ENCODE peak calls at places on chromosomes 3 and 15, in five cellular contexts. J is IMR-90, N is GM12878, U is A549, B is HepG2. Q is an unnamed sample.

GRCh38 chr15:71512281-71513016 is 297.9 kb upstream of the NR2E3 start:
- DNase-seq in B (peak), J (no peak), U (no peak), N (no peak), Q (no peak)

GRCh38 chr3:136067211-136067610 is 101.7 kb downstream of the PPP2R3A start:
- DNase-seq in B (no peak), J (no peak), U (no peak), N (no peak), Q (no peak)

GRCh38 chr3:71498053-71498452 is 85.5 kb downstream of the FOXP1 start:
- DNase-seq in N (no peak), U (no peak), B (no peak), J (no peak), Q (no peak)

GRCh38 chr15:64772964-64773363 is 2.4 kb downstream of the RBPMS2 start:
- DNase-seq in J (no peak), B (no peak), N (no peak), U (no peak), Q (no peak)

GRCh38 chr15:52496776-52497470 is 31.8 kb downstream of the MYO5A start:
- DNase-seq in J (peak), U (no peak), B (no peak), N (no peak), Q (no peak)

GRCh38 chr15:26891448-26891881 is 24.6 kb downstream of the GABRA5 start:
- DNase-seq in B (peak), U (peak), N (no peak), J (peak), Q (peak)

GRCh38 chr3:194640829-194641228 is 7.6 kb upstream of the TMEM44 start:
- DNase-seq in J (peak), B (peak), U (no peak), N (no peak), Q (peak)

GRCh38 chr3:127690823-127691452 is 18.2 kb downstream of the ABTB1 start:
- DNase-seq in N (no peak), B (peak), J (peak), U (peak), Q (no peak)

GRCh38 chr3:144129536-144130214 is 158.1 kb downstream of the DIPK2A start:
- DNase-seq in N (no peak), U (no peak), B (no peak), J (no peak), Q (no peak)

GRCh38 chr15:83871808-83872559 is 218.1 kb downstream of the ADAMTSL3 start:
- DNase-seq in B (no peak), N (peak), U (no peak), J (peak), Q (peak)

GRCh38 chr15:73862276-73862675 is 11.1 kb upstream of the TBC1D21 start:
- DNase-seq in J (no peak), N (no peak), U (no peak), B (no peak), Q (no peak)

GRCh38 chr3:150469031-150469930 is 61.2 kb downstream of the TSC22D2 start:
- DNase-seq in U (peak), B (peak), J (peak), N (no peak), Q (peak)

GRCh38 chr15:52023169-52023922 is 4.3 kb downstream of the MAPK6 start:
- DNase-seq in J (no peak), N (no peak), U (no peak), B (no peak), Q (no peak)

GRCh38 chr3:142275856-142276255 is 50.5 kb upstream of the GK5 start:
- DNase-seq in N (no peak), B (no peak), U (no peak), J (peak), Q (no peak)

GRCh38 chr15:27176785-27177406 is 205.9 kb downstream of the GABRG3 start:
- DNase-seq in U (no peak), B (no peak), J (no peak), N (no peak), Q (no peak)

GRCh38 chr3:11558002-11558401 is 85.7 kb downstream of the VGLL4 start:
- DNase-seq in N (no peak), U (no peak), B (no peak), J (peak), Q (no peak)

GRCh38 chr3:36305929-36306520 is 74.3 kb upstream of the STAC start:
- DNase-seq in U (no peak), N (no peak), B (no peak), J (no peak), Q (no peak)

GRCh38 chr3:129259612-129260477 is 10.4 kb downstream of the COPG1 start:
- DNase-seq in U (no peak), B (no peak), N (no peak), J (no peak), Q (no peak)

GRCh38 chr15:66498501-66499386 is 1.2 kb upstream of the SNAPC5 start:
- DNase-seq in J (peak), N (no peak), U (no peak), B (peak), Q (no peak)

GRCh38 chr3:126367316-126367805 is 10.2 kb upstream of the KLF15 start:
- DNase-seq in J (no peak), N (no peak), B (no peak), U (no peak), Q (no peak)

GRCh38 chr3:148990211-148990610 is 1.1 kb upstream of the GYG1 start:
- DNase-seq in U (no peak), N (no peak), B (no peak), J (no peak), Q (no peak)

GRCh38 chr3:45486136-45486535 is 97.8 kb downstream of the LARS2 start:
- DNase-seq in B (no peak), N (no peak), U (no peak), J (peak), Q (no peak)

GRCh38 chr3:24201301-24201700 is 256.2 kb downstream of the NR1D2 start:
- DNase-seq in N (no peak), B (no peak), U (no peak), J (no peak), Q (no peak)

GRCh38 chr3:7709383-7710082 is 792.1 kb upstream of the LMCD1 start:
- DNase-seq in U (no peak), N (no peak), B (no peak), J (no peak), Q (no peak)

GRCh38 chr15:63891763-63892123 is 58.0 kb upstream of the HERC1 start:
- DNase-seq in J (no peak), B (no peak), U (no peak), N (no peak), Q (peak)

GRCh38 chr3:11536132-11536935 is 107.4 kb downstream of the VGLL4 start:
- DNase-seq in J (no peak), B (peak), N (no peak), U (no peak), Q (no peak)

GRCh38 chr3:12571986-12572385 is 15.1 kb downstream of the MKRN2 start:
- DNase-seq in U (no peak), J (no peak), B (no peak), N (no peak), Q (no peak)

GRCh38 chr15:32685576-32685975 is 32.2 kb upstream of the GREM1 start:
- DNase-seq in U (no peak), J (peak), B (no peak), N (no peak), Q (no peak)

DNA sequence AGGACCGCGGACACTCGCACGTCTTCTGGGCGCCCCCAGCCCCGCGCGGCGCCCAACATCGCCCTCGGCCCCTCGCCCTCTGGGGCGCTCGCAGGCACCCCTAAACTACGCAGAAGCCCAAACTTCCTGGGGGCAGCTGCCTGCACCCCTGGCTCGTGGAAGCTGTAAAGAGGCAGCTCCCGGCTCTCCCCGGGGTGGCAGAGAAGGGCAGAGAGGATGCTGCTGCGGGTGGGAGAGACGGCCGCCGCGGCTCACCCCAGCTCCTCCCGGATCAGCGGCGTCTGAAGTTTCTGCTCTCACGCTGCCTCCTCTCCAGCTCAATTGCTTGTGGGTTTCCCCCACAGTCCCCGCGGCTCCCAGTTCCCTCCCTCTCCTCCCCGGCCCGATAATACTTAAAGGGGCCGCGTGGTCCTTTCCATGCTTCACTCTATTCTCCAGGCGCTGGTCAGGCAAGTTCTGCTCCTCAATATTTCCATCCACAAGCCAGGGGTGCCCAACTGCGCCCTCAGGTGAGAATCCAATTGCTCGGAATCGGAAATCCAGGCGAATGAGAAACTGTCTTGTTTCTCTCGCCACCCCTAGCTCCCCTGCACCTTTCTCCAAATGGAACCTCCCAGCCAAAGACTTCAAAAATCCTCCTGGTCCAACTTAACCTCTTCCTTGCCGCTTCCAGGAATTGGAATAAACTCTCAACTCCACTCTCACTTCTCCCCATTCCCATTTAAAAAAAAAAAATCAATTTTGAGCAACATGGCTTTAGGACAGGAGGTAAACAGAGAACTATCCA is 748.5 kb downstream of the ROBO1 start:
- DNase-seq in J (peak), U (peak), B (peak), N (no peak), Q (no peak)
- TF ChIP-seq POLR2A in J (peak), U (peak), B (peak), N (peak), Q (no peak)

GRCh38 chr15:90594297-90594696 is 64.6 kb downstream of the CRTC3 start:
- DNase-seq in B (no peak), U (no peak), N (peak), J (no peak), Q (no peak)
- TF ChIP-seq BHLHE40 in B (no peak), U (no peak), N (peak), J (no peak), Q (no peak)

GRCh38 chr15:78508272-78508671 is 895 bp downstream of the HYKK start:
- DNase-seq in J (no peak), N (no peak), U (no peak), B (peak), Q (no peak)

GRCh38 chr15:78502641-78503040 is 4.7 kb upstream of the HYKK start:
- DNase-seq in N (no peak), B (no peak), U (no peak), J (no peak), Q (no peak)

GRCh38 chr15:78509726-78510312 is 2.4 kb downstream of the HYKK start:
- DNase-seq in J (no peak), N (no peak), U (no peak), B (no peak), Q (no peak)

GRCh38 chr15:78507831-78508160 is 419 bp downstream of the HYKK start:
- DNase-seq in B (no peak), J (no peak), N (no peak), U (peak), Q (peak)

DNA sequence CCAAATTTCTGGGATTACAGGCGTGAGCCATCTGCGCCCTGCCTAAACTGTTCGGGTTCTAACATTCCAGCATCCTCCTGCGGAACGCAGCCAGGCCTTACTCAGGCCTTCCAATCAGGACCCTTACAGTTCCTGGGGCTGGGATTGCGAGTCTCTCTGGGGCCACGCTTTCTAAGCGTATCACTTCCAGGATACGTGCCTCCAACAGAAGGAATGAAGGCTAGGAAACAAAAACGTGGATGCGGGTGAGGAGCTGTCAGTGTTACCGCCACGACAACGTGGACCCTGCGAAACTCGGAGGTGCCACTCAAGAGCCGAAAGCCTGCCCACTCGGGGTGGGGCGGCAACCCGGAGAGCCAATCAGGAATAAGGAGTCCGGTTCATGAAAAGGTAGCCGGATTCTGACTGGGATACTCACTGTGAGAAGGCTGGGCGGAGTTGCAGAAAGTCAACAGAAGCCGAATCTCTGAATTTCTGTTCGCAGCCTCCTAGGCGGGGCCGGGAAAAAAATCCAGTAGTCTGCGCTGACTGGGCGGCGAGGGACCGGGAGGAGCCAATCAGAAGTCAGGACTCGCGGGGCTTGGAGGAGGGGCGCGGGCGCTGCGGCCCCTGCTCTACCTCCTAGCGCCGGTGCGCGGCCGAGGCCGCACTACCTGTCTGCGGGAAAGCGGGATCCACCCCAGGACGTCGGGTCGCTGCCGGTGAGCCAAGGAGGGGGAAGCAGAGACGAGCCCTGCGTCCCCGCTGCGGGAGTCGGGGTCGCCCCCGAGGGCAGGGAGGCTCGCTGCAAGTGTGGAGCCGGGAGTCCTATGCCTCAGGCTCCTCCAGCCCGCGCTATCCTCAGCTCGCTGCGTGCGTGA is at the start of gene HYKK:
- DNase-seq in U (peak), B (peak), J (peak), N (peak), Q (peak)
- TF ChIP-seq POLR2A in U (peak), B (peak), J (no peak), N (peak), Q (peak)

DNA sequence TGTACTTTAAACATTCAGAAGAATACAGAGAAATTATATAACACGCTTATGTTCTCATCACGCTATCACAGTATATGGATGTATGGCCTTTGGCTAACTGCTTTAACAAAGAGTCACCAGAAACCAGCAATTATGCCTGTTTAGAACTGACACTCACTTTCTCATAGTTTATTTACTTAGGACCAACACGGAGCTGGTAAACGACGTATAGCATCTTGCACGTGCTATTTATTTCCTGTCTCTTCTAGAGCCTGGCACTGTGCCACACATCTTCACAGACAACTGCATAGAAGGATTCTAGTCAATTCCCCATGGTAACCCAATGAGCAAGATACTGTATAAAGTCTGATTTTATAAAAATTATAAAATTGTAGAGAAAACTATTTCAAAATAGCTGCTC is 43.6 kb downstream of the TBC1D2B start:
- DNase-seq in B (no peak), U (no peak), J (peak), N (no peak), Q (no peak)
- TF ChIP-seq BHLHE40 in B (no peak), U (no peak), J (peak), N (peak), Q (no peak)

DNA sequence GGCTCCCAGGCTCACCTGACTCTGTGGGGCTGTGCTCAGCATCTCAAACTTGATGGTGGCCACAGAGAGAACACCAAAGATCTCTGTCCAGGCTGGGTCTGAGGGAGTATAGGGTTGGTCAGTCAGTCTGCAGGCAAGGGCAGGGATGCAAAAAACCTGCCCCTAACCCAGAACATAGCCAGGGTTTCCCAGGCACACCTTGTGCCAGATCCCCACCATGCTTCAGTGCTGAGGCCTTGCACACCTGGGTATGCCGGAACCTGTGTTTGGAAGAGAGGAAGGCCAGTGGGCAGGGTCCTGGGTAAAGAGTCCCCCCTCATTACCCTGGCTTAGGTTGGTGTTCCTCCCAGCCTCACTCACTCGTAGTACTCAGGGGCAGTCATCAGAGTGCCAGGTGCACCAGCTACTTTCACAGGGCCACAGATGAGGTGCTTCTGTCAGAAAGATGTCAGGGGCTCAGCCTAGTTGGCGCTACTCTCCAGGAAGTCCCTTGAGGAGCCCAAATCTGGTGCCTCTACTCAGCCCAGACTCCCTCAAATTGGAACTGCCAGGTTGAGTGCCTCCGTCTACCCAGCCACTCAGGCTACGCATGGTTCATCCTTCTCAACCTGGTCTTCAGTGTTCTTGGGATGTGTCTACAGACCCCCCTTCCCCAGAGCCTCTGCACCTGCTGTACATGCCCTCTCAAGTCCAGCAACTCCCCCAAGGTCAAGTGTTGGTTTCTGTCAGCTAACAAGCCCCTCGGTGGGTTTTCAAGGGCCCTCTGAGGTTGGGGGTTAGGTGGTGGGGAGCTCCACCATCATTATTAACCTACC is 1.8 kb downstream of the DALRD3 start:
- DNase-seq in J (no peak), B (no peak), U (no peak), N (no peak), Q (no peak)
- TF ChIP-seq POLR2A in J (no peak), B (peak), U (no peak), N (no peak), Q (peak)

GRCh38 chr3:190013943-190014924 is 106.5 kb downstream of the P3H2 start:
- DNase-seq in U (no peak), J (no peak), N (no peak), B (no peak), Q (no peak)

GRCh38 chr3:190016966-190017365 is 103.7 kb downstream of the P3H2 start:
- DNase-seq in B (no peak), J (no peak), U (no peak), N (no peak), Q (no peak)

GRCh38 chr3:190012784-190013183 is 107.9 kb downstream of the P3H2 start:
- DNase-seq in B (no peak), N (no peak), U (no peak), J (no peak), Q (no peak)

GRCh38 chr3:190012314-190012782 is 108.3 kb downstream of the P3H2 start:
- DNase-seq in B (peak), N (no peak), J (peak), U (no peak), Q (no peak)

DNA sequence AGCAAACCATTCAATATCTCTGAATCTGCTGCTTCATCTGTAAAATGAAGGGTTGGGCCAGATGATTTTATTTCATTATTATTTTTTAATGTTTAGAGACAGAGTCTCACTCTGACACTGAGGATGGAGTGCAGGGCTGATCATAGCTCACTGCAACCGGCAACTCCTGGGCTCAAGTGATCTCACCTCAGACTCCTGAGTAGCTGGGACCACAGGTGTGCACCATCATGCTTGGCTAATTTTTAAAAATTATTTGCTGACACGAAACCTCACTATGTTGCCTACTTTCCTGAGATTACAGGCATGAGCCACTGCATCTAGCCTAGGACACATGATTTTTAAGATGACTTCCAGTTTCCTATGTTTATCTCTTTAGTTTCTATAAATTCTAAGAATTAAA is 105.8 kb downstream of the P3H2 start:
- DNase-seq in N (no peak), U (no peak), J (no peak), B (no peak), Q (no peak)
- TF ChIP-seq BHLHE40 in N (no peak), U (no peak), J (no peak), B (no peak), Q (no peak)

Q was measured in K562.